ENCODE peak calls at places on chromosome 12, in seven cellular contexts. M is breast epithelium, T is bronchial epithelial cell, Z is psoas muscle, I is transverse colon, U is lung, L is adipocyte. C is an unnamed sample. For H3K36me3, the result is how much of the 10 kb centered on the place peaks cover.

GRCh38 chr12:62720661-62721330 is 214.2 kb downstream of the PPM1H start:
- DNase-seq in I (no peak), L (peak), T (no peak), Z (no peak), M (no peak), U (no peak), C (no peak)

GRCh38 chr12:53613821-53614220 is 12.4 kb downstream of the ATF7 start:
- DNase-seq in U (no peak), M (no peak), Z (no peak), L (peak), T (peak), I (no peak), C (no peak)

GRCh38 chr12:79844693-79845092 is 90.2 kb downstream of the PPP1R12A start:
- DNase-seq in M (no peak), Z (no peak), U (no peak), T (peak), L (peak), I (no peak), C (no peak)

GRCh38 chr12:66636771-66637170 is 42.1 kb downstream of the GRIP1 start:
- DNase-seq in I (no peak), U (no peak), T (no peak), M (no peak), L (no peak), Z (peak), C (no peak)

GRCh38 chr12:10562306-10562933 is 51.0 kb downstream of the MAGOHB start:
- DNase-seq in T (peak), U (no peak), L (peak), I (no peak), M (no peak), Z (no peak), C (no peak)

GRCh38 chr12:32217354-32218310 is 111.0 kb downstream of the BICD1 start:
- DNase-seq in U (no peak), Z (no peak), T (peak), I (peak), L (peak), M (no peak), C (no peak)

GRCh38 chr12:3576891-3577290 is 85.9 kb downstream of the PRMT8 start:
- DNase-seq in Z (no peak), I (no peak), U (no peak), T (no peak), L (no peak), M (no peak), C (no peak)

GRCh38 chr12:78239566-78239965 is 408.9 kb downstream of the NAV3 start:
- DNase-seq in M (no peak), I (no peak), U (no peak), Z (no peak), T (no peak), L (peak), C (no peak)

GRCh38 chr12:67540920-67541624 is 107.5 kb upstream of the DYRK2 start:
- DNase-seq in I (no peak), T (peak), U (no peak), M (no peak), L (no peak), Z (no peak), C (no peak)

GRCh38 chr12:59403259-59403932 is 192.4 kb upstream of the SLC16A7 start:
- DNase-seq in I (peak), L (peak), Z (no peak), M (no peak), U (peak), T (peak), C (no peak)

GRCh38 chr12:30732954-30733637 is 21.7 kb downstream of the CAPRIN2 start:
- DNase-seq in Z (no peak), L (no peak), I (no peak), T (no peak), M (no peak), U (no peak), C (no peak)

GRCh38 chr12:121806556-121807308 is 2.9 kb downstream of the SETD1B start:
- DNase-seq in I (no peak), M (no peak), L (peak), Z (no peak), U (no peak), T (no peak), C (no peak)

GRCh38 chr12:75630091-75630490 is 118.7 kb upstream of the KRR1 start:
- DNase-seq in I (no peak), T (no peak), U (no peak), L (no peak), M (no peak), Z (no peak), C (no peak)

GRCh38 chr12:51424662-51425539 is at the start of gene SLC4A8:
- DNase-seq in T (peak), L (peak), I (peak), M (peak), Z (peak), U (peak), C (peak)

GRCh38 chr12:59164226-59164625 is 243.9 kb upstream of the LRIG3 start:
- DNase-seq in L (no peak), U (no peak), M (no peak), Z (no peak), I (no peak), T (no peak), C (no peak)

GRCh38 chr12:85825751-85826150 is 10.5 kb downstream of the RASSF9 start:
- DNase-seq in U (no peak), T (peak), Z (no peak), I (no peak), M (no peak), L (no peak), C (no peak)

GRCh38 chr12:23028158-23028802 is 403.3 kb downstream of the ETNK1 start:
- DNase-seq in L (no peak), U (no peak), M (no peak), I (no peak), Z (no peak), T (peak), C (no peak)

GRCh38 chr12:46558696-46559095 is 186.1 kb upstream of the SLC38A2 start:
- DNase-seq in M (no peak), I (no peak), T (peak), Z (no peak), U (no peak), L (peak), C (no peak)

GRCh38 chr12:111715242-111715641 is 29.4 kb downstream of the ACAD10 start:
- DNase-seq in U (no peak), Z (peak), M (no peak), L (no peak), T (no peak), I (no peak), C (no peak)

GRCh38 chr12:49967777-49968250 is 4.9 kb upstream of the AQP6 start:
- DNase-seq in L (no peak), T (no peak), Z (no peak), I (no peak), M (no peak), U (no peak), C (no peak)

GRCh38 chr12:117926391-117926899 is 42.3 kb downstream of the KSR2 start:
- DNase-seq in U (no peak), L (no peak), I (no peak), T (no peak), M (no peak), Z (no peak), C (no peak)

GRCh38 chr12:14698555-14698954 is 2.2 kb upstream of the GUCY2C start:
- DNase-seq in L (no peak), M (no peak), Z (no peak), I (no peak), T (no peak), U (no peak), C (no peak)

GRCh38 chr12:124470806-124471205 is 96.6 kb downstream of the NCOR2 start:
- DNase-seq in T (no peak), M (no peak), Z (no peak), U (no peak), L (no peak), I (no peak), C (no peak)
- H3K36me3 ChIP-seq in T (under half), M (under half), Z (under half), U (under half), L (half or more), I (under half), C (half or more)

DNA sequence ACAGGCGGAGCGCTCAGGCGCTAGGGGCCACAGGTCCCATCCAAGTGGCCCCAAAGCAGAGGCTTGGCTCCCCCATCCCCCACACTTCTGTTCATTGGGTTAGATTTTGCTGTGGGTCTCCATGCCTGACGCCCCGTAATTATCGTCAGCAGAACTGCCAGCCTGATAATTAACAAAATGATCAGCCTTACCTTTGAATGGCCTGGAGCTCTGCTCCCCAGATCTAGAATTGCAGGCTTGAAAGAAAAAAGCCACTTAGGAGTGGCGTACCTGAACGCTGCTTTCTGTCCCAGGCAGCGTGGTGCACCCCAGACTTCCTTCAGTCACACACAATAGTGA is 28.7 kb upstream of the LRP1-AS start:
- DNase-seq in M (no peak), I (no peak), L (no peak), U (no peak), T (no peak), Z (no peak), C (no peak)
- H3K36me3 ChIP-seq in M (under half), I (under half), L (half or more), U (half or more), T (under half), Z (under half), C (half or more)

DNA sequence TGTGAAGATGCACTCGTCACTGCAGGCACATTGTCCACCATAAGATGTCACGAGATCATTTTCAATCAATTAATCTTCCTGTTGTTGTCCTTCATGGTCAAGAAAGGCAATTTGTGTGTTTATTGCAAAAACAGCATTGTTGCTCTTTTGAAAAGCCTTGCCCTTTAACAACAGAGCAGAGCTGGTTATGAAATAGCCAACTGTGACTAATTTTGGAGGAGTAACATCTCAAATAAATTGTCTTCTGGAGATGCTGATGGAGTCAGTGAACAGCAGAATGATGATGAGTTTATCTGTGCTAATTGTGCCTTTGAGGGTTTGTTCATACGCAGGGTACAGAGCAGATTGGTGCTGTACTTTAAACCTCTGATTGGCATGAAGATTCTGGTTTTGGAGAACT is 88.3 kb upstream of the E2F7 start:
- DNase-seq in L (peak), T (no peak), M (no peak), Z (no peak), I (no peak), U (no peak), C (no peak)
- H3K36me3 ChIP-seq in L (under half), T (under half), M (under half), Z (under half), I (under half), U (under half), C (under half)

DNA sequence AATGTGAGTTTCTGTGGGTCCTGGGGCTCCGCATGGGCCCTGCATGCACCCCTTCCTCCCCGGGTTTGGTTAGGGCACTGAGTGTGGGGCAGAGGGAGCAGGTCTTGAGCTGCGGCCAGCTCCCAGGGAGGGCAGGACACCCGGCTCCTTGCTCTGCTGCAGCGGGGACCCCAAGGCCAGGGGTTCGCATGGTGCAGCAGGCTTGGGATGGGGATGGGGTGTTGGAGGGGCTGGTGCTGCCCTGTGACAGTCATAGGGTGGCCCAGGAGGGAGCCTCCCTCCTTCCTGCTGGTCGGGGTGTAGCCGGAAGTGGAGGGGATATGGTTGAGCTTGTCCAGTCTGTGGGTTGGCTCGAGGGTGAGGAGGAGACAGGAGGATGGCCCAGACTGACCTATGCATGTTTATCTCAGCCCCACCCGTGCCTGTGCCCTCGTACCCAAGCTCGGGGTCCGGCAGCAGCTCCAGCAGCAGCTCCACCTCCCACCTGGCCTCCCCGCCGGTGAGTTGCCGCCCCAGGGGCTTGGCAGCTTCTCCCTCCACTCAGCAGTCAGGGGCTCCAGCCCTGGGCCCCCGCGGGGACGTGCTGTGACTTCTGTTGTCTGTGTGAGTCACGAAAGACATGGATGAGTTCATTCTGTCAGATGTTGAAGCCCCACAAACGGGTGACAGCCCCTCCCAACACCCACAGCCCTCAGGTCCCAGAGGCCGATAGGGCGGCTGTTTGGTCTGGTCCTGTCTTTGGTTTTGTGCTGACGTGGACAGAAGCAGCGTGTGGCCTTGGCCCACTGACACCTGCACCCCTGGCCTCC is 16.1 kb downstream of the ULK1 start:
- DNase-seq in T (no peak), M (no peak), L (no peak), Z (no peak), U (no peak), I (no peak), C (no peak)
- H3K36me3 ChIP-seq in T (under half), M (under half), L (half or more), Z (half or more), U (half or more), I (under half), C (half or more)

GRCh38 chr12:124405151-124405550 is 110.3 kb downstream of the RFLNA start:
- DNase-seq in M (no peak), I (no peak), Z (no peak), U (no peak), L (no peak), T (no peak), C (no peak)
- H3K36me3 ChIP-seq in M (under half), I (under half), Z (under half), U (under half), L (under half), T (under half), C (half or more)

GRCh38 chr12:6096527-6096926 is 27.9 kb downstream of the VWF start:
- DNase-seq in U (no peak), I (no peak), T (peak), M (peak), L (no peak), Z (no peak), C (no peak)
- H3K36me3 ChIP-seq in U (under half), I (under half), T (under half), M (under half), L (under half), Z (under half), C (under half)

DNA sequence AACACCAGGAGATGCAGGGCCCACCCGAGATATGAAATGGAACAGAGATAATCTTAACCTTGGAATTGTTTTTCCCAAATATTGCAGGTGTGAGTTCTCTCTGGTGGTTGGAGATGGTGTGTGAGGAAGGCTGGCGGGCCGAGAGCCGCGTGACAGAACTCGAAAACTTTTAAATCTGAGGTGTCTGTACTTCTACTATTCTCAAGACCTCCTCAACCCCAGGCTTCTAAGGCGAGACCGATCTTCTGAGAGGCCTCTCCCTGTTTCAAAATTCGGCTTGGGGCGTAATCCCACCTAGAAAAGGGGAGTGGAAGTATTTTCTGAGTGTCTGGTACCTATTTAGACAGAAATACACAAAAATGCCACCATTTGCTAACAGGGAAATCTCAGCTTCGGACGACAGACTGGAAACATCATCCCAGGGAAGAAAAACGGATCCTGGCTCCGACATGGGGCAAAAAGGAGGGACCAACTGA is 610 bp downstream of the SARNP start:
- DNase-seq in I (no peak), M (no peak), U (no peak), T (no peak), Z (no peak), L (peak), C (peak)
- H3K36me3 ChIP-seq in I (under half), M (under half), U (under half), T (under half), Z (half or more), L (under half), C (under half)

DNA sequence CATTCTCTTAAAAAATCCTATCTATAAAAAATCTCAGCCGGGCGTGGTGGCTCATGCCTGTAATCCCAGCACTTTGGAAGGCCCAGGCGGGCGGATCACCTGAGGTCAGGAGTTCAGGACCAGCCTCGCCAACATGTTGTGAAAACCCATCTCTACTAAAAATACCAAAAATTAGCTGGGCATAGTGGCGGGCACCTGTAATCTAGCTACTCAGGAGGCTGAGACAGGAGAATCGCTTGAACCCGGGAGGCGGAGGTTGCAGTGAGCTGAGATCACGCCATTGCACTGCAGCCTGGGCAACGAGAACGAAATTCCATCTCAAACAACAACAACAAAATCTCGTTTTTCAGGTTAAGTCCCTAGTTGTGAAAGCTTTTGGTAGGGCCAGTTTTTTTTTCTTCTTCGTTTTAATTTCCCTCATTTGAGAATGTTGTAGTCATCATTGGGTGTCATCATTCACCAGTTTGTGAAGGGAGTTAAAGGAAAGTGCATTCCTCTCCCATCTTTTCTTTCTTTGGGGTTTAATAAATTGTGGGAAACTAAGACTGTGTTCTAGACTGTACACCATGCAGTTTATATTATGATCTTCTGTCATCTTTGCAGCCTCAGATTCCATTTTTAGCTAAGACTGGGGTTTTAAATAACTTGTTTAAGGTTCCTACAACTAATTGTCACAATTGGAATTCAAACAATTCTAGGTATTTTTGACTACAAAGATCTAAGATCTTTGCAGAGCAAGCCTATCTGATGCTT is 23.9 kb downstream of the MDM2 start:
- DNase-seq in U (no peak), Z (no peak), I (no peak), T (no peak), L (no peak), M (no peak), C (no peak)
- H3K36me3 ChIP-seq in U (under half), Z (half or more), I (under half), T (under half), L (half or more), M (under half), C (half or more)